ENCODE peak calls at places on chromosomes 12 and 14, in ten cellular contexts. W is breast epithelium, M is gastrocnemius medialis, O is suprapubic skin, D is tibial artery, P is ovary, S is cardiac muscle cell, L is tibial nerve, C is psoas muscle, N is lung. H is an unnamed sample. For H3K4me1, the result is how much of the 10 kb centered on the place peaks cover.

GRCh38 chr12:49763006-49763591 is 21.7 kb downstream of the TMBIM6 start:
- DNase-seq in W (peak), M (peak), O (peak), D (peak), P (peak), S (peak), L (peak), C (peak), N (peak), H (peak)

GRCh38 chr12:19369691-19370148 is 69.6 kb upstream of the AEBP2 start:
- DNase-seq in W (no peak), M (no peak), O (no peak), D (no peak), P (no peak), S (peak), L (no peak), C (no peak), N (no peak), H (peak)

GRCh38 chr12:20931894-20932293 is 121.4 kb downstream of the SLCO1B3 start:
- DNase-seq in W (no peak), M (no peak), O (no peak), D (no peak), P (no peak), S (no peak), L (no peak), C (no peak), N (no peak), H (no peak)

GRCh38 chr14:45194964-45195363 is 58.0 kb downstream of the MIS18BP1 start:
- DNase-seq in W (no peak), M (no peak), O (no peak), D (no peak), P (no peak), S (no peak), L (no peak), C (no peak), N (no peak), H (no peak)

GRCh38 chr12:28222081-28222700 is 31.9 kb downstream of the CCDC91 start:
- DNase-seq in W (no peak), M (no peak), O (no peak), D (no peak), P (no peak), S (no peak), L (no peak), C (no peak), N (no peak), H (no peak)

GRCh38 chr12:46664771-46665287 is 161.0 kb downstream of the SLC38A4 start:
- DNase-seq in W (no peak), M (peak), O (no peak), D (no peak), P (no peak), S (peak), L (no peak), C (no peak), N (no peak), H (no peak)

GRCh38 chr12:56589783-56590182 is 40.3 kb downstream of the BAZ2A start:
- DNase-seq in W (no peak), M (no peak), O (no peak), D (no peak), P (no peak), S (no peak), L (no peak), C (no peak), N (no peak), H (no peak)

GRCh38 chr12:47222960-47223847 is 143.4 kb upstream of the AMIGO2 start:
- DNase-seq in W (no peak), M (no peak), O (no peak), D (no peak), P (peak), S (peak), L (no peak), C (no peak), N (no peak), H (peak)

GRCh38 chr14:85296466-85297210 is 233.3 kb upstream of the FLRT2 start:
- DNase-seq in W (no peak), M (no peak), O (no peak), D (no peak), P (no peak), S (peak), L (no peak), C (no peak), N (no peak), H (peak)

GRCh38 chr12:28568083-28568482 is 377.8 kb downstream of the CCDC91 start:
- DNase-seq in W (no peak), M (no peak), O (peak), D (peak), P (no peak), S (peak), L (no peak), C (no peak), N (no peak), H (no peak)

GRCh38 chr12:14048949-14049545 is 67.6 kb upstream of the GRIN2B start:
- DNase-seq in W (no peak), M (no peak), O (no peak), D (no peak), P (no peak), S (no peak), L (no peak), C (no peak), N (no peak), H (no peak)

GRCh38 chr14:95564060-95564459 is 29.2 kb downstream of the GLRX5 start:
- DNase-seq in W (no peak), M (peak), O (no peak), D (no peak), P (peak), S (peak), L (no peak), C (peak), N (no peak), H (no peak)

GRCh38 chr14:56131865-56132830 is 13.9 kb downstream of the PELI2 start:
- DNase-seq in W (no peak), M (no peak), O (no peak), D (no peak), P (no peak), S (no peak), L (no peak), C (no peak), N (no peak), H (no peak)

GRCh38 chr14:68756734-68757133 is 36.1 kb downstream of the ZFP36L1 start:
- DNase-seq in W (no peak), M (no peak), O (no peak), D (no peak), P (peak), S (no peak), L (no peak), C (no peak), N (no peak), H (no peak)
- H3K4me1 ChIP-seq in W (under half), M (under half), O (under half), D (under half), P (under half), S (half or more), L (under half), C (under half), N (under half), H (under half)

GRCh38 chr12:130013771-130014484 is 110.1 kb upstream of the TMEM132D start:
- DNase-seq in W (no peak), M (no peak), O (no peak), D (no peak), P (peak), S (peak), L (no peak), C (no peak), N (peak), H (peak)

GRCh38 chr12:130016194-130016593 is 112.4 kb upstream of the TMEM132D start:
- DNase-seq in W (no peak), M (no peak), O (no peak), D (no peak), P (no peak), S (no peak), L (no peak), C (no peak), N (no peak), H (no peak)

GRCh38 chr12:130011611-130012385 is 108.0 kb upstream of the TMEM132D start:
- DNase-seq in W (no peak), M (no peak), O (no peak), D (no peak), P (no peak), S (no peak), L (no peak), C (no peak), N (no peak), H (no peak)

GRCh38 chr12:130016986-130017385 is 113.2 kb upstream of the TMEM132D start:
- DNase-seq in W (no peak), M (no peak), O (no peak), D (no peak), P (no peak), S (no peak), L (no peak), C (no peak), N (no peak), H (no peak)

DNA sequence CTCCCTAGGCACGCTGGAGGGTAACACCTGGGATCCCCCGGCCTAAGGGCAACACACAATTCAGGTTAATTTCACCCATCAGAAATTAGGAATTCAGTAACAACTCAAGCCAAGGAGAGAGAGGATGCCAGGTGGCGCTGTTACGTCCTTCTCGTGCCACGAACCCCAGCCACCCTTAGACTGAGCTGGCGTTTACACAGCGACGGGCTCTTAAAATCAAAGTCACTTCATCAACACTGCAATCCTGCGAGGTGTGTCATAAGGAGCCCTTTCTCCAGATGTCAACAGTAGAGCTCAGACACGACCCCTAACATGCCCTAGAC is 110.6 kb upstream of the TMEM132D start:
- DNase-seq in W (no peak), M (no peak), O (no peak), D (no peak), P (no peak), S (no peak), L (no peak), C (no peak), N (no peak), H (no peak)
- H3K4me3 ChIP-seq in W (no peak), M (no peak), O (no peak), D (no peak), P (no peak), S (no peak), L (no peak), C (no peak), N (no peak), H (no peak)

GRCh38 chr12:24360057-24360456 is 410.6 kb upstream of the SOX5 start:
- DNase-seq in W (no peak), M (no peak), O (no peak), D (no peak), P (no peak), S (peak), L (no peak), C (no peak), N (no peak), H (no peak)
- TF ChIP-seq CTCF in W (no peak), M (no peak), O (no peak), D (no peak), P (no peak), S (peak), L (no peak), C (no peak), N (no peak), H (no peak)

GRCh38 chr14:30223966-30224365 is 296.3 kb upstream of the PRKD1 start:
- DNase-seq in W (peak), M (no peak), O (no peak), D (peak), P (no peak), S (peak), L (no peak), C (no peak), N (peak), H (no peak)
- H3K4me1 ChIP-seq in W (under half), M (under half), O (under half), D (half or more), P (under half), S (under half), L (under half), C (under half), N (under half), H (under half)

GRCh38 chr14:68307769-68308168 is 485.1 kb downstream of the ZFP36L1 start:
- DNase-seq in W (no peak), M (no peak), O (no peak), D (no peak), P (no peak), S (peak), L (no peak), C (no peak), N (no peak), H (no peak)
- H3K4me3 ChIP-seq in W (no peak), M (no peak), O (no peak), D (no peak), P (no peak), S (no peak), L (no peak), C (no peak), N (no peak), H (no peak)